ENCODE peak calls at places on chromosomes 7 and 10, in five cellular contexts. L, F, R, E and Y are unnamed samples.

GRCh38 chr10:133555521-133555920 is 9.9 kb downstream of the SYCE1 start:
- DNase-seq in L (no peak), F (no peak), R (no peak), E (no peak), Y (no peak)

GRCh38 chr10:100697631-100698030 is 47.8 kb upstream of the PAX2 start:
- DNase-seq in L (no peak), F (no peak), R (no peak), E (no peak), Y (no peak)

GRCh38 chr7:11430112-11430511 is 401.9 kb downstream of the THSD7A start:
- DNase-seq in L (no peak), F (no peak), R (no peak), E (no peak), Y (no peak)

GRCh38 chr7:112359086-112359485 is 91.2 kb upstream of the IFRD1 start:
- DNase-seq in L (no peak), F (no peak), R (no peak), E (no peak), Y (no peak)

GRCh38 chr7:140402178-140402835 is 1.6 kb upstream of the RAB19 start:
- DNase-seq in L (no peak), F (no peak), R (no peak), E (no peak), Y (no peak)

GRCh38 chr7:149811221-149811620 is 27.0 kb upstream of the ZNF862 start:
- DNase-seq in L (no peak), F (no peak), R (no peak), E (no peak), Y (no peak)

GRCh38 chr7:3991771-3992231 is 690.3 kb upstream of the FOXK1 start:
- DNase-seq in L (no peak), F (no peak), R (no peak), E (peak), Y (no peak)

GRCh38 chr7:133851416-133851815 is 275.7 kb upstream of the LRGUK start:
- DNase-seq in L (no peak), F (no peak), R (no peak), E (no peak), Y (no peak)

GRCh38 chr7:93873998-93874574 is 16.5 kb downstream of the TFPI2 start:
- DNase-seq in L (no peak), F (no peak), R (no peak), E (peak), Y (no peak)

GRCh38 chr10:70905071-70906021 is 17.0 kb upstream of the PCBD1 start:
- DNase-seq in L (no peak), F (no peak), R (no peak), E (no peak), Y (no peak)

GRCh38 chr7:49483142-49483541 is 290.3 kb upstream of the VWC2 start:
- DNase-seq in L (no peak), F (no peak), R (no peak), E (no peak), Y (no peak)

GRCh38 chr10:122649903-122650302 is 49.7 kb downstream of the C10orf120 start:
- DNase-seq in L (no peak), F (no peak), R (no peak), E (no peak), Y (no peak)

GRCh38 chr10:126059101-126059826 is 162.9 kb downstream of the FANK1 start:
- DNase-seq in L (no peak), F (no peak), R (no peak), E (no peak), Y (no peak)

GRCh38 chr7:100017875-100018274 is 2.5 kb downstream of the ZKSCAN1 start:
- DNase-seq in L (no peak), F (no peak), R (no peak), E (no peak), Y (no peak)

GRCh38 chr7:100013328-100013676 is 2.1 kb upstream of the ZKSCAN1 start:
- DNase-seq in L (no peak), F (no peak), R (no peak), E (no peak), Y (no peak)

GRCh38 chr7:100017300-100017699 is 1.9 kb downstream of the ZKSCAN1 start:
- DNase-seq in L (no peak), F (no peak), R (no peak), E (no peak), Y (no peak)

GRCh38 chr7:100015232-100016208 is at the start of gene ZKSCAN1:
- DNase-seq in L (peak), F (peak), R (peak), E (peak), Y (peak)

GRCh38 chr7:100016209-100016901 is 959 bp downstream of the ZKSCAN1 start:
- DNase-seq in L (no peak), F (no peak), R (no peak), E (no peak), Y (no peak)
- TF ChIP-seq CTCF in L (no peak), F (no peak), R (no peak), E (no peak), Y (no peak)

GRCh38 chr10:74079914-74080590 is 70.6 kb downstream of the AP3M1 start:
- DNase-seq in L (no peak), F (no peak), R (no peak), E (no peak), Y (no peak)

GRCh38 chr10:74081918-74082317 is 68.7 kb downstream of the AP3M1 start:
- DNase-seq in L (no peak), F (no peak), R (no peak), E (no peak), Y (no peak)

GRCh38 chr10:74083304-74083703 is 67.3 kb downstream of the AP3M1 start:
- DNase-seq in L (no peak), F (no peak), R (no peak), E (no peak), Y (no peak)

GRCh38 chr10:74082319-74082718 is 68.3 kb downstream of the AP3M1 start:
- DNase-seq in L (no peak), F (no peak), R (no peak), E (no peak), Y (no peak)

GRCh38 chr10:74081192-74081803 is 69.3 kb downstream of the AP3M1 start:
- DNase-seq in L (no peak), F (no peak), R (peak), E (peak), Y (peak)
- TF ChIP-seq CTCF in L (no peak), F (peak), R (peak), E (peak), Y (peak)

DNA sequence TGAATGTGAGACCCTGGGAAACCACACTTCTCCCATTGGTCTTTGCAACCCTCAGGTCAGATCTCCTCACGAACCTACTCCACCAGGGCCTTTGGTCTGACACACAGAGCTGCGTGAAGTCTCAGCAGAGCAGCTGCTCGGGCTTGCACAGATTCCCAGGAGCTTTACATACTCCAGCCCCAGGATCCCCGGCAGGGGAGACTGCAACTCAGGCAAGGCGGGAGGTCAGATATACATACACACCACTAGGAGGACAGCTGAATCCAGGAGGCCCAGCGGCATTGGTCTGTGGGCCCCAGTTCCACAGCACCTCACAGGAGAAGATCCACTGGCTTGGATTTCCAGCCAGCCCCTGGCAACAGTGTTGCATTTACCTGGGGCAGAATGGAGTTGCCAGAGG is 239.2 kb downstream of the GPAM start:
- DNase-seq in L (no peak), F (no peak), R (no peak), E (peak), Y (no peak)
- TF ChIP-seq CTCF in L (no peak), F (no peak), R (no peak), E (peak), Y (no peak)

GRCh38 chr7:146116452-146117219 is at the start of gene CNTNAP2:
- DNase-seq in L (no peak), F (peak), R (no peak), E (peak), Y (peak)
- TF ChIP-seq CTCF in L (no peak), F (no peak), R (no peak), E (no peak), Y (no peak)